ENCODE peak calls at places on chromosomes 12 and 14, in nine cellular contexts. A, C, P, X, N, Q, E, V and Z are unnamed samples.

GRCh38 chr14:33210304-33210703 is 271.6 kb downstream of the NPAS3 start:
- DNase-seq in Q (no peak), A (peak), P (no peak), C (peak), V (peak), X (no peak), N (peak), E (peak), Z (no peak)

GRCh38 chr14:39015964-39016577 is 87.0 kb downstream of the SEC23A start:
- DNase-seq in Q (no peak), P (no peak), V (no peak), C (peak), N (no peak), A (peak), X (no peak), E (peak), Z (peak)

GRCh38 chr14:105092912-105093425 is 27.7 kb upstream of the GPR132 start:
- DNase-seq in A (peak), C (peak), V (peak), X (peak), Q (peak), E (peak), N (no peak), P (no peak), Z (no peak)

GRCh38 chr14:99728231-99728920 is 44.3 kb downstream of the CYP46A1 start:
- DNase-seq in N (no peak), V (no peak), P (no peak), C (no peak), E (no peak), A (no peak), X (no peak), Q (peak), Z (no peak)

GRCh38 chr14:49686425-49686824 is 1.6 kb downstream of the POLE2 start:
- DNase-seq in A (no peak), C (no peak), P (no peak), V (no peak), Q (no peak), N (no peak), E (no peak), X (no peak), Z (no peak)

GRCh38 chr14:35414365-35414764 is 9.8 kb upstream of the NFKBIA start:
- DNase-seq in N (peak), C (peak), V (peak), A (peak), P (no peak), E (peak), X (no peak), Q (no peak), Z (no peak)

GRCh38 chr12:46360908-46361666 is 11.5 kb downstream of the SLC38A2 start:
- DNase-seq in V (no peak), P (no peak), Q (no peak), C (no peak), E (peak), N (no peak), A (no peak), X (no peak), Z (no peak)

GRCh38 chr14:101520621-101521305 is 40.5 kb upstream of the DIO3 start:
- DNase-seq in X (no peak), N (no peak), E (peak), A (no peak), C (peak), Q (peak), V (no peak), P (no peak), Z (peak)

GRCh38 chr12:25151476-25151875 is 43.5 kb downstream of the DNAI7 start:
- DNase-seq in C (peak), P (no peak), Q (peak), A (peak), E (peak), V (peak), N (peak), X (peak), Z (peak)

GRCh38 chr12:40586823-40587222 is 105.4 kb upstream of the CNTN1 start:
- DNase-seq in N (no peak), A (no peak), E (no peak), V (no peak), P (no peak), X (no peak), Q (no peak), C (no peak), Z (no peak)

GRCh38 chr14:92726135-92726932 is 22.1 kb downstream of the LGMN start:
- DNase-seq in Q (peak), V (peak), E (peak), P (no peak), C (peak), X (peak), A (peak), N (no peak), Z (peak)

GRCh38 chr14:29894030-29894429 is 33.6 kb downstream of the PRKD1 start:
- DNase-seq in E (no peak), C (no peak), X (no peak), N (peak), P (no peak), V (no peak), A (no peak), Q (no peak), Z (no peak)

GRCh38 chr12:46717159-46717558 is 108.6 kb downstream of the SLC38A4 start:
- DNase-seq in E (no peak), Q (no peak), P (no peak), X (no peak), C (no peak), A (no peak), V (no peak), N (no peak), Z (no peak)

GRCh38 chr12:67764946-67765619 is 116.5 kb downstream of the DYRK2 start:
- DNase-seq in C (no peak), N (no peak), P (no peak), E (no peak), Q (no peak), X (no peak), V (no peak), A (no peak), Z (no peak)

GRCh38 chr12:30822385-30823139 is 67.8 kb upstream of the CAPRIN2 start:
- DNase-seq in C (peak), E (peak), Q (peak), X (peak), A (peak), N (peak), V (peak), P (no peak), Z (no peak)

GRCh38 chr12:117685115-117685926 is 283.5 kb downstream of the KSR2 start:
- DNase-seq in P (peak), E (no peak), V (peak), C (peak), N (peak), X (peak), A (no peak), Q (peak), Z (peak)

GRCh38 chr14:55302770-55303472 is 31.7 kb downstream of the FBXO34 start:
- DNase-seq in V (no peak), E (peak), X (no peak), A (no peak), P (no peak), C (no peak), N (no peak), Q (no peak), Z (no peak)

GRCh38 chr12:124162151-124163110 is 132.5 kb upstream of the RFLNA start:
- DNase-seq in N (no peak), C (no peak), P (no peak), V (no peak), X (peak), Q (peak), E (peak), A (no peak), Z (no peak)

GRCh38 chr12:46933947-46934346 is 108.2 kb upstream of the SLC38A4 start:
- DNase-seq in V (peak), A (peak), P (peak), Q (no peak), X (peak), N (peak), C (peak), E (peak), Z (peak)

GRCh38 chr12:120592121-120593049 is 11.2 kb upstream of the POP5 start:
- DNase-seq in X (no peak), P (no peak), N (no peak), C (no peak), Q (no peak), E (no peak), V (no peak), A (no peak), Z (no peak)

GRCh38 chr14:60648169-60648933 is 926 bp downstream of the SIX1 start:
- DNase-seq in P (no peak), V (peak), E (peak), A (peak), Q (no peak), X (peak), C (peak), N (peak), Z (no peak)

GRCh38 chr14:92382677-92383076 is 59.7 kb downstream of the SLC24A4 start:
- DNase-seq in X (peak), A (no peak), N (peak), Q (no peak), P (no peak), E (no peak), C (no peak), V (no peak), Z (no peak)

GRCh38 chr12:42144424-42145196 is at the start of gene GXYLT1:
- DNase-seq in N (peak), E (peak), Q (peak), V (peak), C (peak), P (peak), X (peak), A (peak), Z (peak)

GRCh38 chr12:42143401-42144173 is 1.1 kb downstream of the GXYLT1 start:
- DNase-seq in Q (no peak), V (peak), E (peak), X (peak), A (peak), P (no peak), N (no peak), C (peak), Z (no peak)

GRCh38 chr12:42144174-42144423 is 575 bp downstream of the GXYLT1 start:
- DNase-seq in Q (no peak), V (no peak), X (no peak), C (no peak), E (no peak), A (no peak), P (no peak), N (no peak), Z (no peak)

GRCh38 chr12:42140901-42141300 is 3.8 kb downstream of the GXYLT1 start:
- DNase-seq in P (peak), N (no peak), A (peak), E (no peak), Q (no peak), X (peak), C (peak), V (peak), Z (no peak)

GRCh38 chr12:42141981-42142606 is 2.6 kb downstream of the GXYLT1 start:
- DNase-seq in C (no peak), Q (no peak), N (no peak), P (no peak), V (no peak), E (no peak), A (no peak), X (no peak), Z (no peak)
- H3K4me3 ChIP-seq in C (no peak), Q (no peak), N (no peak), P (no peak), V (no peak), E (no peak), A (no peak), X (no peak), Z (no peak)

GRCh38 chr14:22870811-22871199 is 735 bp upstream of the LRP10 start:
- DNase-seq in A (no peak), C (no peak), Q (no peak), V (no peak), N (no peak), P (no peak), E (no peak), X (no peak), Z (no peak)

GRCh38 chr14:22861651-22862050 is 9.9 kb upstream of the LRP10 start:
- DNase-seq in Q (no peak), P (peak), X (no peak), C (no peak), N (no peak), E (no peak), A (no peak), V (no peak), Z (no peak)

GRCh38 chr14:22866874-22867273 is 4.7 kb upstream of the LRP10 start:
- DNase-seq in A (no peak), N (no peak), X (no peak), C (no peak), Q (no peak), P (no peak), E (no peak), V (no peak), Z (no peak)

GRCh38 chr14:22864979-22865378 is 6.6 kb upstream of the LRP10 start:
- DNase-seq in V (no peak), N (no peak), C (no peak), Q (no peak), P (no peak), E (no peak), X (no peak), A (no peak), Z (no peak)

GRCh38 chr14:22865424-22866215 is 5.9 kb upstream of the LRP10 start:
- DNase-seq in P (no peak), X (no peak), N (peak), V (no peak), A (no peak), C (no peak), Q (no peak), E (no peak), Z (no peak)
- TF ChIP-seq CTCF in P (peak), X (no peak), N (peak), V (peak), A (no peak), C (peak), Q (no peak), E (peak), Z (peak)

DNA sequence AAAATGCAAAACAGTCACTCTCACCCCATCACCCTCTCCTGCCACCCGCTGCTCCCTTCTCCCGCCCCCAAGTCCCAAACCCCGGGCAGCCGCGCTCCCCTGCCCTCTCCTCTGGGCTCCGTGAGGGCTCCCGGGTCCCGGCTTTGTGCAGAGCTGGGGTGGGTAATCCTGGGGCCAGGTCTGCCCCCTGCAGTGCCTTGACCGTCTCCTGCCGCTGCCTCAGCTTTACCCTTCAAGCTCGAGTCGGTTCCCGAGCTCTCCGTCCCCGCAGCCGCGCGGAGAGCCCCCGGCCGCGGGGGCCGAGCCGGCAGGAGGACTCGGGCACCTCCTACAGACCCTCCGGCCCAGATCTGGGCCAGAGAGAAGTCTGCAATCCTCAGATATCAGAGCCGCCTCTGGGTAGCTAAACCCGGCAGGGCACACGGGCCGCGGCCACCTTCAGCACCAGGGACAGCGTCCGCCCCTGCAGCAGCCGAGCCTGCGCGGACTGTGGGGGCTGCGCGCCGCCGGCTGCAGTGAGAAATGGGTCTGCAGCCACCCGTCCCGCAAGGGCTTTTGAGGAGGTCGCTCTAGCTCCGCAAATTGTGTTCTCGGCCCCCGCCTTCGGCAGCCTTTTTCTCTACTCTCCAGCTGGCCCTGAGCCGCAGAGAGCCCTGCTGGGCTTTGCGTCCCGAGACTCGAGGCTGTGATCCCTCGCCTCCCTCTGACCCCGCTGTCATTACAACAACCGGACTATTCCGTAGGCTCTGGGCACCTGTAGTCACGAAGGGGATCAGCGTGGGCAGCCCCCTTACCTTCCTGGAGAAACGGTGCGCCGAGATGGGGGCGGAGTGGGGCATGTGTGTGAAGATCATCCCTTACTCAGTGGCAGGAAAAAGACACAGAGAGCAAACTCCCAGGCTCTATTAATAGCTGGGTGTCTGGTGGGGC is 1.2 kb downstream of the PRMT8 start:
- DNase-seq in C (peak), A (peak), X (peak), N (peak), E (peak), V (peak), Q (no peak), P (peak), Z (peak)
- H3K4me3 ChIP-seq in C (no peak), A (no peak), X (no peak), N (peak), E (no peak), V (no peak), Q (no peak), P (no peak), Z (no peak)

DNA sequence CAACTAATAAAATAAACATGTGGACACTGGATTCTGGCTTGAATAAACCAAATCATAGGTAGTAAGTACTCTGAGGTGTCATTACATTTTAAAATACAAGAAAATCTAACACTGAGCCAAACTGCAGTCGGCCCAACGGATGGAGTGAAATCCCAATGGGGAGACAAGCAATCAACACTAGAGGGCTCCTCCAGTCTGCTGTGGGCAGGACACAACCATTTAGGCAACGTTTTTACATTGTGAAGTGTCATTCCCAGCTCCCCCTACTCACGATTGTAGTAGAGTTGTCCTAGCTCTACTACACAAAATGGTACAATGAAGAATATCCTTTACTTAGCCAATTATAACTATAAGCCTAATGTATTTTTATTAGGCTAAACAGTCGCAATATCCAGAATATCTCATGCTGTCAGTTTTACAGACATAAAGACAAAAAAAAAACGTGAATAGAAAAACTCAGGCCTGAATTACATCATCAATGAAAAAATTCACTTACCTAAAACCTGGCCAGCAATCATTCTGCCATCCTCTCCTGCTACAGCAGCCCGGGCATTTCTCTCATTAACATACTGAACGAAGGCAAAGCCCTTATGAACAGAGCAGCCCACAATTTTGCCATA is 35.7 kb downstream of the HNRNPC start:
- DNase-seq in Q (no peak), P (peak), N (peak), V (no peak), C (no peak), A (no peak), E (no peak), X (peak), Z (no peak)
- TF ChIP-seq CTCF in Q (no peak), P (peak), N (peak), V (peak), C (peak), A (no peak), E (peak), X (peak), Z (peak)